ENCODE peak calls at places on chromosomes 5 and 9, in eight cellular contexts. M is K562, Y is breast epithelium, S is sigmoid colon, G is endothelial cell of umbilical vein, R is H1, X is prostate gland, N is stomach. B is an unnamed sample. For H3K4me1, the result is how much of the 10 kb centered on the place peaks cover.

GRCh38 chr5:37849641-37850040 is 9.8 kb upstream of the GDNF start:
- DNase-seq in M (no peak), Y (no peak), S (no peak), G (no peak), R (no peak), X (no peak), N (no peak), B (no peak)

GRCh38 chr9:83070257-83070656 is 7.3 kb upstream of the RASEF start:
- DNase-seq in M (no peak), Y (no peak), S (no peak), G (no peak), R (no peak), X (no peak), N (no peak), B (no peak)

GRCh38 chr9:124190761-124191160 is 67.0 kb upstream of the NEK6 start:
- DNase-seq in M (no peak), Y (no peak), S (peak), G (no peak), R (peak), X (no peak), N (peak), B (no peak)

GRCh38 chr9:137341227-137341626 is 39.2 kb upstream of the NRARP start:
- DNase-seq in M (no peak), Y (no peak), S (no peak), G (no peak), R (no peak), X (no peak), N (no peak), B (no peak)

GRCh38 chr5:95808686-95809413 is 13.7 kb downstream of the GLRX start:
- DNase-seq in M (no peak), Y (no peak), S (peak), G (no peak), R (no peak), X (no peak), N (peak), B (peak)

GRCh38 chr5:160926428-160926827 is 74.4 kb upstream of the ATP10B start:
- DNase-seq in M (no peak), Y (no peak), S (no peak), G (no peak), R (no peak), X (peak), N (peak), B (no peak)

GRCh38 chr9:123724211-123724831 is 205.6 kb downstream of the DENND1A start:
- DNase-seq in M (no peak), Y (no peak), S (no peak), G (peak), R (no peak), X (no peak), N (no peak), B (no peak)

GRCh38 chr9:114308361-114308950 is 14.4 kb upstream of the ORM1 start:
- DNase-seq in M (no peak), Y (no peak), S (peak), G (no peak), R (peak), X (no peak), N (peak), B (peak)

GRCh38 chr9:34382054-34382453 is 5.4 kb upstream of the MYORG start:
- DNase-seq in M (no peak), Y (no peak), S (no peak), G (no peak), R (no peak), X (no peak), N (no peak), B (no peak)

GRCh38 chr5:10701567-10702039 is 59.4 kb downstream of the DAP start:
- DNase-seq in M (peak), Y (no peak), S (no peak), G (peak), R (peak), X (peak), N (no peak), B (no peak)

GRCh38 chr9:87381050-87381711 is 116.5 kb upstream of the DAPK1 start:
- DNase-seq in M (no peak), Y (no peak), S (no peak), G (no peak), R (no peak), X (no peak), N (no peak), B (no peak)

GRCh38 chr5:58451732-58452565 is 7.9 kb downstream of the PLK2 start:
- DNase-seq in M (no peak), Y (no peak), S (no peak), G (peak), R (no peak), X (no peak), N (no peak), B (no peak)

GRCh38 chr5:13866792-13867191 is 77.7 kb downstream of the DNAH5 start:
- DNase-seq in M (peak), Y (no peak), S (no peak), G (peak), R (peak), X (no peak), N (no peak), B (no peak)

GRCh38 chr5:96901384-96901783 is 25.1 kb downstream of the ERAP2 start:
- DNase-seq in M (no peak), Y (no peak), S (no peak), G (no peak), R (no peak), X (no peak), N (no peak), B (no peak)

GRCh38 chr5:168209561-168209960 is 81.9 kb upstream of the WWC1 start:
- DNase-seq in M (no peak), Y (no peak), S (no peak), G (peak), R (no peak), X (no peak), N (no peak), B (no peak)

GRCh38 chr9:69469136-69469535 is 144.1 kb downstream of the ENTREP1 start:
- DNase-seq in M (no peak), Y (no peak), S (no peak), G (peak), R (no peak), X (no peak), N (no peak), B (no peak)

GRCh38 chr9:36328798-36329411 is 70.7 kb upstream of the GNE start:
- DNase-seq in M (peak), Y (no peak), S (no peak), G (peak), R (no peak), X (peak), N (no peak), B (no peak)

GRCh38 chr9:133794006-133794760 is 56.0 kb upstream of the SARDH start:
- DNase-seq in M (no peak), Y (no peak), S (no peak), G (no peak), R (no peak), X (no peak), N (no peak), B (no peak)

GRCh38 chr5:133635051-133635450 is 22.7 kb upstream of the FSTL4 start:
- DNase-seq in M (no peak), Y (no peak), S (no peak), G (no peak), R (no peak), X (no peak), N (no peak), B (no peak)

GRCh38 chr5:151742870-151743294 is 15.5 kb downstream of the ATOX1 start:
- DNase-seq in M (peak), Y (no peak), S (peak), G (peak), R (peak), X (peak), N (no peak), B (no peak)

GRCh38 chr5:130289132-130290088 is 385.1 kb downstream of the CHSY3 start:
- DNase-seq in M (no peak), Y (no peak), S (no peak), G (no peak), R (no peak), X (no peak), N (no peak), B (no peak)

GRCh38 chr5:119445544-119445943 is 6.8 kb upstream of the HSD17B4 start:
- DNase-seq in M (no peak), Y (no peak), S (no peak), G (no peak), R (peak), X (no peak), N (no peak), B (no peak)

GRCh38 chr9:116000748-116001329 is 152.8 kb upstream of the PAPPA start:
- DNase-seq in M (peak), Y (no peak), S (no peak), G (peak), R (peak), X (no peak), N (peak), B (no peak)

GRCh38 chr9:75455444-75455921 is 367.2 kb downstream of the OSTF1 start:
- DNase-seq in M (no peak), Y (no peak), S (no peak), G (no peak), R (no peak), X (no peak), N (no peak), B (no peak)

GRCh38 chr5:1652873-1653707 is 129.3 kb upstream of the LPCAT1 start:
- DNase-seq in M (no peak), Y (no peak), S (no peak), G (no peak), R (peak), X (no peak), N (no peak), B (no peak)

GRCh38 chr9:722388-722980 is 119.0 kb upstream of the DMRT1 start:
- DNase-seq in M (no peak), Y (no peak), S (no peak), G (no peak), R (no peak), X (no peak), N (no peak), B (no peak)

GRCh38 chr5:125794922-125795321 is 628.3 kb upstream of the GRAMD2B start:
- DNase-seq in M (no peak), Y (no peak), S (no peak), G (no peak), R (no peak), X (no peak), N (no peak), B (no peak)

GRCh38 chr9:6078382-6079105 is 63.1 kb upstream of the RANBP6 start:
- DNase-seq in M (no peak), Y (no peak), S (no peak), G (no peak), R (no peak), X (no peak), N (no peak), B (no peak)

GRCh38 chr9:34579097-34579818 is 10.3 kb downstream of the CNTFR start:
- DNase-seq in M (no peak), Y (no peak), S (no peak), G (no peak), R (no peak), X (no peak), N (no peak), B (no peak)

GRCh38 chr5:17401509-17402290 is 96.3 kb upstream of the TAF11L2 start:
- DNase-seq in M (no peak), Y (no peak), S (no peak), G (no peak), R (no peak), X (no peak), N (no peak), B (no peak)

DNA sequence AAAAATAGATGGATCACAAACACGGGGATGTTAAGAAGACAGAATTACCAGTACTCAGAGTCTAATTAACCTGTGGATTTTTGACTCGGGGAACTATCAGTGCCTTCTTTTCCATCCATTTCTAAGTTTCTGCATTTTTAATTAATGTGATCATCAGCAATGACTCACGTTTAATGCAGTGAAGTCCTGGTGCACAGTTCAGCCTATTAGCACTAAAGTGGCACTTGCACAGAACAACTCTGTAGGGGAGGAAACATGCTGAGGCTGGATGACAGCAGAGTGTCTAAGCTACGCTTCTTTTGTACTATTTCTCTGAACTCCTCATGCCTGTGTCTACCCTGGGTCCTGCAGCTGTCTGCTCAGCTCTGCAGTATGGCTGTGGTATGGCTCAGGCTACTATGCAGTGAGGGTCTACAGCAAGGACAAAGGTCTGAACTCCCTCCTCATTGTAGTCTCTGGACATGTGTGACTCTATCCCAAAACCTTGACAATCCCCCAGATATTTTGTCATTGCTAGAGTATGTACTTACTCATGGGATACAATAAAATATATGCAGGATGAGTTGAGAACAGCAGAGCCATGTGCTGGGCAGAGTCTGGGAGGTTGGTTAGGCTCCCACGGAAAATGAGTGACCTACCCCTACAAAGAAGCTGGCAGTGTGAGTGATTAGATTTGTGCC is 147.8 kb downstream of the GHR start:
- DNase-seq in M (no peak), Y (no peak), S (no peak), G (no peak), R (no peak), X (no peak), N (no peak), B (no peak)
- TF ChIP-seq POLR2AphosphoS5 in M (no peak), Y (no peak), S (no peak), G (no peak), R (no peak), X (no peak), N (no peak), B (no peak)

DNA sequence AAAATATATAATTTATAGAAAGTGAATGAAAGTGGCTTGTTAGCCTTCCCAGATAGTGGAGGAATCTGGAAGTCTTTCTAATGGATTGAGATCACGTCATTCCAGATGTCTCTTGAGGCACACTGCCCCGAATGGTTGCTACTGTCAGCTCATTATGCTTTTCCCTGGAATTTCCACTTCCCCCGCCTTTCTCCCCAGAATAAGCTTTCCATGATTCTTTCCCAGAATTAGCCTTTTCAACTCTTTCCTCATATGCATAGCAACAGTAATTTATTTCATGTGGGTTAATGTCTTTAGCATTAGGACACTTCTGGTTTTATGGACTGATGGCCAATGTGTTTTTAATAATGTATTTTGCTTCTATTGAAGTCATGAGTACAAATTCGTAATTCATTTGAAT is 81.5 kb downstream of the PALM2AKAP2 start:
- DNase-seq in M (no peak), Y (no peak), S (no peak), G (no peak), R (no peak), X (no peak), N (no peak), B (no peak)
- H3K4me1 ChIP-seq in M (under half), Y (under half), S (under half), G (under half), R (under half), X (under half), N (under half), B (under half)

DNA sequence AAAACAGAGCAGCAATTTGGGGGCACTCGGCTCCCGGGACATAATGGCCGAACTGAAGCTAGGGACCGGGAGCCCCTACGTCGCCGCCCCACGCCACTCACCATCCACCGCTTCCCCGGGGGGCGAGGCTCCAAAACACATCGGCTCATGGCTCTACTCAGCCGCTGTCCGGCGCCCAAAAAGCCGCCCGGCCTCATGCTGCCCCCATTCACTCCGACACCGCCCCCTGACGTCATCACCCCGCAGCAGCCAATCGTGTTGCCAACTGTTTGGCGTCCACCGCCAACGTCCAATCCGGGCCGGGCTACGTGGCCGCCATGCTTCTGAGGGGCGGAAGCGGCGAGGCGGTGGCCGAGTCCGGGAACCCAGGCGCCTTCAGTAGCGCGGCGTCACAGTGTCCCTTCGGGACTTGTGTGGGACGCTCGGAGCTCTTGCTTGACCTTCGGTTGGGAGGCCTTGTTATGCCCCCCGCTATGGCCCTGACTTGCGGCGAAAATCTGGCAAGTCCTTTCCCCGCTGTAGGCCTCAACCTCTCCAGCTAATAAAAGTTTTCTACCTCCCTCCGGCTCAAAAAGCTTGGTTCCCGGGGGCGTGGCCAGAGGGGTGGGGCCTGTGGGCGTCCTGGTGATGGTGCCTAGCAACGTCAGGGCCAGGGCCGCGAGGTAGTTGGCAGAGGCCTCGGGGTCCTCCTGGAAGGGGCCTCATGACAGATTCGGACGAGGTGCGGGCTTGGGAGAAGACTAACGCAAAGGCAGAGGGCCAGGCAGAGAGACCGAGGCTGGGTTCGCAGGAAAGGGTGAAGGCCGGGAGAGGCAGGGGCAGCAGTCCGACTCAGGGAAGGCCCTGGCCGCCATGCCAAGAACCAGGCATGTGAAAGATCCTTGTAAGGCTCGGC is at the start of the genes PTRH1 and TTC16:
- DNase-seq in M (peak), Y (peak), S (peak), G (peak), R (peak), X (peak), N (peak), B (peak)
- TF ChIP-seq POLR2A in M (peak), Y (peak), S (peak), G (no peak), R (no peak), X (peak), N (no peak), B (no peak)

DNA sequence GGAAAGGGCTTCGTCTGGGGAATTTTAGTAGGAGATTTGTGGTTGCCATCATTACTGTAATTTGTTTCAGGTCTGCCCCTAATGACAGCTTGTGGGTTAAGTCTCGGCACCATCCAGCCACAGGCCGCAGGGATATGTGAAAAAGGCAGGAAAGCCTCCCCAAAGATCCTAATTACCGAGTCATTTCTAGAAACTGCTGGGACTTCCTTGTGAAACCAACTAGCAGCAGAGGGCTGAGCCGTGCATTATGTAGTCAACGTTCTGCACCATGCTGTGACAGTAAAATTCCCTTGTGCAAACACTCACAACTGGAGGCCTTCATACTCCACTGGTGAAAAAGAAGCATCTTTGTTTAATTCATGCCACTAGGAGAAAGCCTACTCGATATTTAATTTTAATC is 230.3 kb downstream of the MPDZ start:
- DNase-seq in M (no peak), Y (no peak), S (no peak), G (no peak), R (no peak), X (no peak), N (no peak), B (no peak)
- TF ChIP-seq POLR2AphosphoS5 in M (no peak), Y (no peak), S (no peak), G (no peak), R (no peak), X (peak), N (no peak), B (no peak)

GRCh38 chr9:18636781-18637180 is 162.8 kb downstream of the ADAMTSL1 start:
- DNase-seq in M (no peak), Y (no peak), S (no peak), G (no peak), R (no peak), X (no peak), N (no peak), B (no peak)
- H3K4me1 ChIP-seq in M (under half), Y (under half), S (under half), G (under half), R (under half), X (under half), N (under half), B (under half)

GRCh38 chr5:41903892-41904799 is at the start of gene RIMOC1:
- DNase-seq in M (peak), Y (peak), S (peak), G (peak), R (peak), X (peak), N (peak), B (peak)
- TF ChIP-seq POLR2A in M (peak), Y (peak), S (peak), G (peak), R (no peak), X (peak), N (no peak), B (peak)

GRCh38 chr5:138213161-138214029 is at the start of gene CDC23:
- DNase-seq in M (peak), Y (peak), S (peak), G (peak), R (peak), X (peak), N (peak), B (peak)
- TF ChIP-seq POLR2AphosphoS5 in M (peak), Y (peak), S (peak), G (peak), R (peak), X (peak), N (peak), B (peak)

GRCh38 chr5:170327802-170328201 is 30.2 kb upstream of the LCP2 start:
- DNase-seq in M (no peak), Y (no peak), S (no peak), G (no peak), R (no peak), X (no peak), N (no peak), B (no peak)
- H3K4me1 ChIP-seq in M (under half), Y (under half), S (under half), G (under half), R (under half), X (under half), N (under half), B (under half)

GRCh38 chr5:43121565-43122484 is 1.1 kb downstream of the ZNF131 start:
- DNase-seq in M (peak), Y (no peak), S (no peak), G (peak), R (peak), X (peak), N (no peak), B (no peak)
- TF ChIP-seq POLR2A in M (peak), Y (no peak), S (peak), G (no peak), R (peak), X (peak), N (no peak), B (no peak)

GRCh38 chr9:121990600-121991304 is 102.4 kb downstream of the TTLL11 start:
- DNase-seq in M (no peak), Y (no peak), S (no peak), G (no peak), R (no peak), X (no peak), N (no peak), B (no peak)
- TF ChIP-seq POLR2AphosphoS5 in M (no peak), Y (no peak), S (no peak), G (no peak), R (no peak), X (no peak), N (no peak), B (no peak)